ENCODE peak calls at places on chromosome 17, in five cellular contexts. F, D, T, O and V are unnamed samples.
A peak's percentile ranks its signal among the peaks of the same experiment; 100 is the strongest.

GRCh38 chr17:20852541-20853370 is 190.1 kb downstream of the USP22 start:
- DNase-seq in F (peak; percentile 27), D (no peak), T (no peak), O (peak; percentile 33), V (no peak)

GRCh38 chr17:49582789-49583188 is 7.1 kb downstream of the NXPH3 start:
- DNase-seq in F (no peak), D (no peak), T (no peak), O (peak; percentile 16), V (no peak)

GRCh38 chr17:82793974-82794620 is 42.2 kb downstream of the TBCD start:
- DNase-seq in F (no peak), D (no peak), T (no peak), O (peak; percentile 84), V (no peak)

GRCh38 chr17:68704897-68705296 is 103.7 kb upstream of the FAM20A start:
- DNase-seq in F (no peak), D (no peak), T (no peak), O (no peak), V (no peak)

GRCh38 chr17:66548158-66548557 is 245.7 kb downstream of the PRKCA start:
- DNase-seq in F (no peak), D (no peak), T (peak; percentile 23), O (no peak), V (no peak)

GRCh38 chr17:73030995-73031394 is 61.5 kb downstream of the SLC39A11 start:
- DNase-seq in F (no peak), D (no peak), T (no peak), O (no peak), V (no peak)

GRCh38 chr17:64053101-64053500 is 32.7 kb upstream of the ICAM2 start:
- DNase-seq in F (no peak), D (no peak), T (no peak), O (no peak), V (no peak)

GRCh38 chr17:1058423-1059130 is 61.6 kb downstream of the TIMM22 start:
- DNase-seq in F (peak; percentile 43), D (no peak), T (peak; percentile 41), O (peak; percentile 70), V (peak; percentile 51)

GRCh38 chr17:59520276-59520675 is 45.1 kb upstream of the DHX40 start:
- DNase-seq in F (no peak), D (no peak), T (no peak), O (no peak), V (no peak)

GRCh38 chr17:36755586-36755985 is 154.2 kb downstream of the MRM1 start:
- DNase-seq in F (no peak), D (peak; percentile 41), T (peak; percentile 20), O (peak; percentile 68), V (peak; percentile 57)

GRCh38 chr17:21094298-21094704 is 32.5 kb upstream of the DHRS7B start:
- DNase-seq in F (no peak), D (no peak), T (peak; percentile 76), O (no peak), V (no peak)

GRCh38 chr17:70169707-70170597 is 620 bp downstream of the KCNJ2 start:
- DNase-seq in F (no peak), D (no peak), T (no peak), O (no peak), V (no peak)

GRCh38 chr17:37187262-37187661 is 188.5 kb upstream of the C17orf78 start:
- DNase-seq in F (no peak), D (no peak), T (no peak), O (no peak), V (no peak)

GRCh38 chr17:19762515-19762961 is 14.4 kb upstream of the ALDH3A1 start:
- DNase-seq in F (peak; percentile 47), D (peak; percentile 61), T (peak; percentile 56), O (peak; percentile 92), V (no peak)

GRCh38 chr17:38338053-38338452 is 5.7 kb downstream of the GPR179 start:
- DNase-seq in F (no peak), D (no peak), T (no peak), O (no peak), V (no peak)

GRCh38 chr17:59872351-59872750 is 20.4 kb downstream of the TUBD1 start:
- DNase-seq in F (no peak), D (no peak), T (no peak), O (no peak), V (no peak)

GRCh38 chr17:80877095-80877828 is 114.4 kb upstream of the CHMP6 start:
- DNase-seq in F (no peak), D (no peak), T (no peak), O (no peak), V (no peak)

GRCh38 chr17:59375858-59376257 is 44.4 kb downstream of the YPEL2 start:
- DNase-seq in F (no peak), D (no peak), T (no peak), O (no peak), V (no peak)

GRCh38 chr17:77451271-77451893 is 310.6 kb downstream of the SEC14L1 start:
- DNase-seq in F (peak; percentile 80), D (peak; percentile 71), T (peak; percentile 96), O (peak; percentile 93), V (no peak)

GRCh38 chr17:35766903-35767510 is 6.3 kb downstream of the C17orf50 start:
- DNase-seq in F (no peak), D (no peak), T (no peak), O (peak; percentile 81), V (no peak)

GRCh38 chr17:81870155-81870977 is 771 bp downstream of the ARHGDIA start:
- DNase-seq in F (no peak), D (no peak), T (no peak), O (peak; percentile 74), V (no peak)

GRCh38 chr17:74059471-74059870 is 144.0 kb upstream of the RPL38 start:
- DNase-seq in F (no peak), D (no peak), T (no peak), O (no peak), V (no peak)

GRCh38 chr17:81911277-81911961 is at the start of gene PCYT2:
- DNase-seq in F (peak; percentile 57), D (no peak), T (peak; percentile 87), O (peak; percentile 100), V (peak; percentile 90)

GRCh38 chr17:5770556-5771270 is 186.4 kb upstream of the NLRP1 start:
- DNase-seq in F (no peak), D (no peak), T (no peak), O (no peak), V (no peak)

GRCh38 chr17:68016838-68017237 is 18.7 kb upstream of the KPNA2 start:
- DNase-seq in F (no peak), D (no peak), T (no peak), O (no peak), V (no peak)

GRCh38 chr17:72477529-72477928 is 356.7 kb downstream of the SOX9 start:
- DNase-seq in F (no peak), D (no peak), T (no peak), O (no peak), V (no peak)

GRCh38 chr17:58265902-58266875 is 14.5 kb downstream of the MPO start:
- DNase-seq in F (no peak), D (no peak), T (no peak), O (no peak), V (no peak)

GRCh38 chr17:49254066-49254465 is 23.5 kb upstream of the PHOSPHO1 start:
- DNase-seq in F (no peak), D (no peak), T (no peak), O (no peak), V (no peak)

GRCh38 chr17:80981062-80981902 is 10.4 kb upstream of the CHMP6 start:
- DNase-seq in F (no peak), D (no peak), T (no peak), O (peak; percentile 99), V (no peak)

GRCh38 chr17:29603109-29603674 is 10.3 kb downstream of the ANKRD13B start:
- DNase-seq in F (no peak), D (no peak), T (no peak), O (no peak), V (no peak)

GRCh38 chr17:50020841-50021599 is 26.0 kb upstream of the DLX3 start:
- DNase-seq in F (no peak), D (no peak), T (no peak), O (no peak), V (no peak)

GRCh38 chr17:82939213-82940030 is 99.6 kb upstream of the ZNF750 start:
- DNase-seq in F (no peak), D (no peak), T (no peak), O (no peak), V (no peak)

GRCh38 chr17:74012465-74012864 is 191.0 kb upstream of the RPL38 start:
- DNase-seq in F (no peak), D (no peak), T (peak; percentile 15), O (no peak), V (no peak)

GRCh38 chr17:10198509-10199249 is at the start of gene GAS7:
- DNase-seq in F (no peak), D (no peak), T (no peak), O (peak; percentile 65), V (no peak)

DNA sequence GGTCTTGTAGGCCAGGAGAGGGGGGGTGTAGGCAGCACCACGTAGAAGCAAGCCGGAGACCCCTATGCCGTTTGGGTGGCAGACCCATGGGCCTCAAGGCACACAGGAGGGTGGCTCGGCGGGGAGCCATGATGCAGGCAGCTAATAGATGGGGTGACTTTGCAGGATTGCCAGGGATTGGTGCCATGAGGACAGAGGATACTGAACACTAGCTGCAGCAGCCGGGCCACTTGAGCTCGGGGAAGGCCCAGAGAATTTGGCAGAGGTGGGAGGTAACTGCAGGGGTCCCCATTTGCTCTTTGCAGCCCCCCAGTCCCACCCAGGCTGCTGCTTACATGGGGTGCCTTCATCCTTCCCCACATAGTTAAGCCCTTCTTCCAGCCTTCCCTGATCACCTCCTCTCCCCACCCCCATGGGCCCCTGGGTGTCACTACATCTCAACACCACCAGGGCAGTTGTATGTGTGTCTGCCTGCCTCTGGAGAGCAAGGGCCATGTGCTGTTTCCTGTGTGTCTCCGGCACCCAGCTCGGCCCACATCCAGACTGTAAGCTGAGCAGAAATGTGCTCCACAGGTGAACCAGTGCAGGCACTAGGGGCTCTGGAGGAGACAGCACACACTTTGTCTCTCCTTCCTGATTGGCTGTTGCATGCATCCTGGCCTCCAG is 52.1 kb downstream of the SREBF1 start:
- DNase-seq in F (no peak), D (no peak), T (peak; percentile 72), O (peak; percentile 60), V (no peak)
- H3K4me3 ChIP-seq in F (peak overlapping the region; percentile 32), D (peak overlapping the region; percentile 58), T (no peak overlapping the region), O (no peak overlapping the region), V (no peak overlapping the region)

GRCh38 chr17:13941781-13942180 is 127.5 kb upstream of the COX10 start:
- DNase-seq in F (no peak), D (no peak), T (no peak), O (no peak), V (no peak)
- TF ChIP-seq YY1 in F (no peak), D (no peak), T (no peak), O (no peak), V (no peak)

GRCh38 chr17:34366051-34366450 is 3.0 kb upstream of the CCL1 start:
- DNase-seq in F (no peak), D (no peak), T (no peak), O (no peak), V (no peak)

GRCh38 chr17:34366529-34367107 is 3.6 kb upstream of the CCL1 start:
- DNase-seq in F (no peak), D (no peak), T (no peak), O (no peak), V (no peak)

GRCh38 chr17:34369196-34369500 is 6.1 kb upstream of the CCL1 start:
- DNase-seq in F (no peak), D (no peak), T (no peak), O (no peak), V (no peak)

GRCh38 chr17:34368455-34369195 is 5.6 kb upstream of the CCL1 start:
- DNase-seq in F (no peak), D (no peak), T (no peak), O (no peak), V (no peak)

GRCh38 chr17:34367486-34368270 is 4.6 kb upstream of the CCL1 start:
- DNase-seq in F (no peak), D (no peak), T (no peak), O (no peak), V (no peak)
- H3K4me1 ChIP-seq in F (peaks cover 2% of the 10 kb centered on the region), D (no peaks in the 10 kb centered on the region), T (peaks cover 7% of the 10 kb centered on the region), O (no peaks in the 10 kb centered on the region), V (no peaks in the 10 kb centered on the region)

GRCh38 chr17:76445697-76446448 is 7.1 kb downstream of the UBE2O start:
- DNase-seq in F (no peak), D (no peak), T (no peak), O (no peak), V (no peak)
- H3K4me3 ChIP-seq in F (no peak overlapping the region), D (no peak overlapping the region), T (no peak overlapping the region), O (peak overlapping the region; percentile 34), V (peak overlapping the region; percentile 24)